ENCODE peak calls at places on chromosomes 11 and 22, in five cellular contexts. D, Z, F, Y and B are unnamed samples.

GRCh38 chr22:27258773-27259172 is 542.8 kb downstream of the MN1 start:
- DNase-seq in D (no peak), Z (no peak), F (no peak), Y (no peak), B (no peak)

GRCh38 chr11:66841861-66842260 is 1.4 kb upstream of the RCE1 start:
- DNase-seq in D (no peak), Z (peak; percentile 14), F (no peak), Y (peak; percentile 57), B (no peak)

GRCh38 chr11:85752890-85753581 is 57.9 kb downstream of the SYTL2 start:
- DNase-seq in D (no peak), Z (peak; percentile 75), F (no peak), Y (peak; percentile 59), B (no peak)

GRCh38 chr22:20980938-20981722 is 967 bp upstream of the LZTR1 start:
- DNase-seq in D (no peak), Z (no peak), F (no peak), Y (no peak), B (no peak)

GRCh38 chr22:49871482-49871881 is 17.8 kb downstream of the ZBED4 start:
- DNase-seq in D (no peak), Z (no peak), F (no peak), Y (no peak), B (no peak)

GRCh38 chr22:42156121-42156520 is 25.5 kb upstream of the CYP2D6 start:
- DNase-seq in D (no peak), Z (no peak), F (no peak), Y (no peak), B (no peak)

GRCh38 chr11:106986673-106987072 is 31.6 kb downstream of the GUCY1A2 start:
- DNase-seq in D (no peak), Z (no peak), F (no peak), Y (no peak), B (no peak)

GRCh38 chr11:126337121-126337471 is 18.4 kb upstream of the ST3GAL4 start:
- DNase-seq in D (no peak), Z (no peak), F (peak; percentile 34), Y (no peak), B (no peak)

GRCh38 chr11:61056981-61057380 is 45.3 kb upstream of the CD5 start:
- DNase-seq in D (no peak), Z (no peak), F (no peak), Y (no peak), B (no peak)

GRCh38 chr11:76382209-76382608 is 1.1 kb downstream of the GVQW3 start:
- DNase-seq in D (no peak), Z (no peak), F (no peak), Y (no peak), B (no peak)

GRCh38 chr11:121625784-121626506 is 173.2 kb upstream of the SORL1-AS1 start:
- DNase-seq in D (no peak), Z (no peak), F (peak; percentile 74), Y (no peak), B (no peak)
- H3K36me3 ChIP-seq in D (peaks cover 15% of the 10 kb centered on the region), Z (peaks cover 8% of the 10 kb centered on the region), F (peaks cover 12% of the 10 kb centered on the region), Y (no peaks in the 10 kb centered on the region), B (peaks cover 47% of the 10 kb centered on the region)

GRCh38 chr11:12087075-12087775 is 23.2 kb upstream of the MICAL2 start:
- DNase-seq in D (no peak), Z (no peak), F (peak; percentile 82), Y (no peak), B (no peak)
- TF ChIP-seq CTCF in D (no peak), Z (no peak), F (peak; percentile 27), Y (no peak), B (peak; percentile 5)

GRCh38 chr11:130178441-130178971 is 18.9 kb downstream of the ST14 start:
- DNase-seq in D (peak; percentile 63), Z (no peak), F (no peak), Y (no peak), B (no peak)

GRCh38 chr11:130171534-130171933 is 12.0 kb downstream of the ST14 start:
- DNase-seq in D (no peak), Z (no peak), F (no peak), Y (no peak), B (no peak)

GRCh38 chr11:130175898-130176297 is 16.3 kb downstream of the ST14 start:
- DNase-seq in D (no peak), Z (no peak), F (no peak), Y (no peak), B (no peak)

GRCh38 chr11:130177782-130178181 is 18.2 kb downstream of the ST14 start:
- DNase-seq in D (no peak), Z (no peak), F (no peak), Y (no peak), B (no peak)

GRCh38 chr11:130174642-130175041 is 15.1 kb downstream of the ST14 start:
- DNase-seq in D (no peak), Z (no peak), F (no peak), Y (no peak), B (no peak)
- H3K36me3 ChIP-seq in D (no peaks in the 10 kb centered on the region), Z (no peaks in the 10 kb centered on the region), F (no peaks in the 10 kb centered on the region), Y (no peaks in the 10 kb centered on the region), B (no peaks in the 10 kb centered on the region)

GRCh38 chr22:22848364-22848866 is 39.2 kb upstream of the IGLL5 start:
- DNase-seq in D (peak; percentile 76), Z (peak; percentile 72), F (no peak), Y (peak; percentile 74), B (no peak)
- TF ChIP-seq CTCF in D (peak; percentile 63), Z (peak; percentile 85), F (peak; percentile 65), Y (peak; percentile 78), B (peak; percentile 90)

GRCh38 chr11:108203075-108203474 is 19.4 kb downstream of the NPAT start:
- DNase-seq in D (no peak), Z (no peak), F (no peak), Y (no peak), B (no peak)

GRCh38 chr11:108204918-108205499 is 17.4 kb downstream of the NPAT start:
- DNase-seq in D (no peak), Z (no peak), F (no peak), Y (no peak), B (no peak)

GRCh38 chr11:108206969-108207682 is 15.3 kb downstream of the NPAT start:
- DNase-seq in D (no peak), Z (no peak), F (no peak), Y (no peak), B (no peak)

GRCh38 chr11:108206171-108206570 is 16.3 kb downstream of the NPAT start:
- DNase-seq in D (no peak), Z (no peak), F (no peak), Y (no peak), B (no peak)

GRCh38 chr11:108204376-108204775 is 18.1 kb downstream of the NPAT start:
- DNase-seq in D (no peak), Z (no peak), F (no peak), Y (no peak), B (no peak)
- H3K36me3 ChIP-seq in D (peaks cover 4% of the 10 kb centered on the region), Z (no peaks in the 10 kb centered on the region), F (peaks cover 27% of the 10 kb centered on the region), Y (no peaks in the 10 kb centered on the region), B (peaks cover 27% of the 10 kb centered on the region)

DNA sequence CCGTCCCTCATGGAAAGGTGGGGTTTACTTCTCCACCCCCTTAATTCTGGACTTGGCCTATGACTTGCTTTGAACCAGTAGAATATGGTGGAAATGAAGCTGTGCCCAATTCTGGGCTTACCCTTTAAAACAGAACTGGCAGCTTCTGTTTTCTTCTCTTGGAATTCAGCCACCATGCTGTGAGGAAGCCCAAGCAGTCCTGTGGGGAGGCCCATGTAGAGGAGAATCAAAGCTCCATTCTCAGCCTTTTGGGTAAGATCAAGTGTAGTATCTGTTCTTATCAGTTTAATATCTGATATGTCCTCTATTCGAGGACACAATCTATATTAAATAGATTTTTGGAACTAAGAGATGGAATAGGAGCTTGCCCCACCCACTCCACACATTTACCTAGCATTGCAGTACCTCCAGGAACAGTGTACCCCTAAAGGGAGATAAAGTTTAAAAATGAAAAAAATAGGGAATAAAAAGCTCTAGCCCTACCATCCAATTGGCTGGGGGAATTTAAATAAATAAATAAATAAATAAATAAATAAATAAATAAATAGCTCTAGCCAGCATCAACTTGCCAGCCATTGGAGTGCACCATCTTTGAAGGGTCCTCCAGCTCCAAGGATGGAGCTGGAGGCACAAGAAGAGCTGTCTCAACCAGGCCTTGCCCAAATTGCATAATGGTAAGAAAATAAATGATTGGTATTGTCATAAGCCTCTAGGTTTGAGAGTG is 13.2 kb upstream of the SYVN1 start:
- DNase-seq in D (no peak), Z (no peak), F (no peak), Y (no peak), B (no peak)
- TF ChIP-seq CTCF in D (no peak), Z (no peak), F (no peak), Y (no peak), B (no peak)

GRCh38 chr11:18498039-18498438 is 28.7 kb downstream of the TSG101 start:
- DNase-seq in D (no peak), Z (no peak), F (no peak), Y (no peak), B (no peak)
- H3K36me3 ChIP-seq in D (peaks cover 19% of the 10 kb centered on the region), Z (no peaks in the 10 kb centered on the region), F (peaks cover 42% of the 10 kb centered on the region), Y (no peaks in the 10 kb centered on the region), B (peaks cover 3% of the 10 kb centered on the region)

DNA sequence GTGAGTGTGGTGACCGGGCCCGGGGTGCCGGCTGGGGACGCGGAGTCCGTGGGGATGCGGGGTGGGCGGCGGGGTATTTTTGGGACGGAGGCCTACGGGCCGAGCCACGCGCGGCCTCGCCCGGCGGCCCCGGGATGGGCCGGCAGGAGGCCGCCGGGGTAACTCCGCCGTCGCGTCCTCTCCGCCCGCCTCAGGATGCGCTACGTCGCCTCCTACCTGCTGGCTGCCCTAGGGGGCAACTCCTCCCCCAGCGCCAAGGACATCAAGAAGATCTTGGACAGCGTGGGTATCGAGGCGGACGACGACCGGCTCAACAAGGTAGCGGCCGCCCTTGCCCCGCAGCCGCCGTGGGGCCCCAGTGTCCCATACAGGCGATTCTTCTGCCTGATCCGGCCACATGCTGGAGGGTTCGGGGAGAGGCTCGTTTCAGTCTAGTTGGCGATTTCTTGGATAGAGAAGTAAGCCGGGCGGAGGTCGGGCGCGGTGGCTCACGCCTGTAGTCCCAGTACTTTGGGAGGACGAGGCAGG is 337 bp downstream of the RPLP2 start:
- DNase-seq in D (no peak), Z (no peak), F (no peak), Y (no peak), B (no peak)
- TF ChIP-seq CTCF in D (peak; percentile 3), Z (no peak), F (no peak), Y (peak; percentile 16), B (no peak)

DNA sequence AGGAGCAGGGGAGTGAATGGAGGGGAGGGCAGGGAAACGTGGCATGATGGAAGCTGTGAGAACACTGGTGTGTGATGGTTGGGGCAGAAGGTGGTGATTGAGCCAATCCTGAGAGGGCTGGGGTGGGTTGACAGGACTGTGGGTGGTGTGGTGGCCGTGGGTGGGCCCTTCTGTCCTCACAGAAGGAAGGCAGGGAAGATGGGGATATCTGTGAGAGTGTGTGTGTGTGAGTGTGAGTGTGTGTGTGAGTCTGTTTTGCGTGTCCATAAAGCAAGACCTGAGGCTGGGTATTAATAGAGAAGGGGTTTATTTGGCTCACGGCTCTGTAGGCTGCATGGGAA is 13.0 kb downstream of the TPCN2 start:
- DNase-seq in D (no peak), Z (no peak), F (no peak), Y (no peak), B (no peak)
- H3K36me3 ChIP-seq in D (peaks cover 3% of the 10 kb centered on the region), Z (no peaks in the 10 kb centered on the region), F (peaks cover 47% of the 10 kb centered on the region), Y (no peaks in the 10 kb centered on the region), B (peaks cover 4% of the 10 kb centered on the region)

GRCh38 chr11:133966924-133967598 is 10.3 kb upstream of the IGSF9B start:
- DNase-seq in D (no peak), Z (no peak), F (no peak), Y (peak; percentile 62), B (peak; percentile 45)
- TF ChIP-seq CTCF in D (no peak), Z (no peak), F (peak; percentile 44), Y (peak; percentile 24), B (peak; percentile 57)